ENCODE peak calls at places on chromosomes 13 and 19, in nine cellular contexts. V, C, K, I, U, R, Z, E and A are unnamed samples.

GRCh38 chr13:93794197-93794885 is 567.7 kb downstream of the GPC6 start:
- DNase-seq in V (no peak), C (no peak), K (no peak), I (no peak), U (no peak), R (peak; percentile 14), Z (no peak), E (no peak), A (no peak)

GRCh38 chr13:111861766-111862366 is 205.1 kb upstream of the SOX1 start:
- DNase-seq in V (no peak), C (no peak), K (no peak), I (no peak), U (no peak), R (no peak), Z (no peak), E (no peak), A (no peak)

GRCh38 chr19:33446156-33446917 is 72.8 kb downstream of the CEBPG start:
- DNase-seq in V (peak; percentile 18), C (no peak), K (no peak), I (no peak), U (no peak), R (no peak), Z (no peak), E (no peak), A (no peak)

GRCh38 chr19:10828981-10829821 is 6.8 kb downstream of the TMED1 start:
- DNase-seq in V (no peak), C (no peak), K (no peak), I (no peak), U (no peak), R (no peak), Z (no peak), E (no peak), A (no peak)

GRCh38 chr13:67308004-67308772 is 78.1 kb upstream of the PCDH9 start:
- DNase-seq in V (no peak), C (no peak), K (no peak), I (no peak), U (no peak), R (no peak), Z (no peak), E (no peak), A (no peak)

GRCh38 chr19:46299004-46299509 is 2.2 kb downstream of the HIF3A start:
- DNase-seq in V (peak; percentile 66), C (no peak), K (peak; percentile 70), I (peak; percentile 96), U (no peak), R (no peak), Z (peak; percentile 94), E (peak; percentile 97), A (peak; percentile 65)

GRCh38 chr13:66483712-66484111 is 746.4 kb downstream of the PCDH9 start:
- DNase-seq in V (no peak), C (no peak), K (no peak), I (no peak), U (no peak), R (no peak), Z (no peak), E (no peak), A (no peak)

GRCh38 chr19:49333426-49334288 is 1.5 kb upstream of the CD37 start:
- DNase-seq in V (no peak), C (no peak), K (no peak), I (no peak), U (peak; percentile 73), R (peak; percentile 44), Z (no peak), E (peak; percentile 42), A (no peak)

GRCh38 chr19:38229585-38230073 is 5.6 kb upstream of the DPF1 start:
- DNase-seq in V (peak; percentile 86), C (no peak), K (no peak), I (peak; percentile 89), U (peak; percentile 91), R (peak; percentile 69), Z (peak; percentile 95), E (peak; percentile 43), A (peak; percentile 87)

GRCh38 chr13:25286308-25286968 is 850 bp downstream of the MTMR6 start:
- DNase-seq in V (peak; percentile 56), C (no peak), K (no peak), I (peak; percentile 25), U (peak; percentile 38), R (no peak), Z (peak; percentile 37), E (peak; percentile 54), A (no peak)

GRCh38 chr19:3914199-3914598 is 18.7 kb upstream of the NMRK2 start:
- DNase-seq in V (no peak), C (no peak), K (no peak), I (no peak), U (no peak), R (no peak), Z (no peak), E (no peak), A (no peak)

GRCh38 chr19:22144394-22144793 is 52.4 kb downstream of the ZNF676 start:
- DNase-seq in V (peak; percentile 26), C (no peak), K (peak; percentile 1), I (no peak), U (no peak), R (no peak), Z (peak; percentile 21), E (no peak), A (peak; percentile 3)

GRCh38 chr13:24923305-24923640 is 159.3 kb downstream of the RNF17 start:
- DNase-seq in V (peak; percentile 88), C (no peak), K (no peak), I (no peak), U (peak; percentile 77), R (no peak), Z (no peak), E (peak; percentile 28), A (no peak)

GRCh38 chr13:59771272-59771671 is 392.5 kb downstream of the DIAPH3 start:
- DNase-seq in V (no peak), C (no peak), K (no peak), I (no peak), U (no peak), R (no peak), Z (peak; percentile 38), E (no peak), A (no peak)

GRCh38 chr13:98143157-98143553 is 261 bp downstream of the FARP1 start:
- DNase-seq in V (no peak), C (no peak), K (no peak), I (no peak), U (no peak), R (no peak), Z (peak; percentile 86), E (peak; percentile 54), A (no peak)

GRCh38 chr19:10888421-10888866 is 17.1 kb downstream of the CARM1 start:
- DNase-seq in V (no peak), C (no peak), K (no peak), I (no peak), U (peak; percentile 54), R (no peak), Z (peak; percentile 14), E (no peak), A (peak; percentile 78)

GRCh38 chr13:91017031-91017668 is 330.3 kb upstream of the MIR17HG start:
- DNase-seq in V (peak; percentile 27), C (no peak), K (peak; percentile 0), I (peak; percentile 0), U (peak; percentile 64), R (peak; percentile 7), Z (peak; percentile 50), E (peak; percentile 28), A (peak; percentile 34)

GRCh38 chr19:10226021-10226375 is 5.1 kb downstream of the S1PR2 start:
- DNase-seq in V (no peak), C (no peak), K (no peak), I (no peak), U (no peak), R (no peak), Z (no peak), E (peak; percentile 18), A (no peak)

GRCh38 chr13:32657309-32657708 is 71.1 kb downstream of the PDS5B start:
- DNase-seq in V (peak; percentile 7), C (no peak), K (no peak), I (no peak), U (no peak), R (no peak), Z (no peak), E (no peak), A (no peak)

GRCh38 chr13:47459512-47459911 is 541.6 kb downstream of the SUCLA2 start:
- DNase-seq in V (peak; percentile 17), C (no peak), K (no peak), I (no peak), U (no peak), R (no peak), Z (peak; percentile 4), E (no peak), A (no peak)

GRCh38 chr19:14632286-14632685 is 42.4 kb downstream of the ADGRE3 start:
- DNase-seq in V (no peak), C (no peak), K (peak; percentile 9), I (no peak), U (peak; percentile 35), R (no peak), Z (no peak), E (peak; percentile 6), A (no peak)

GRCh38 chr19:11435057-11435832 is at the start of the genes ODAD3 and PRKCSH:
- DNase-seq in V (peak; percentile 99), C (peak; percentile 94), K (peak; percentile 99), I (peak; percentile 100), U (peak; percentile 98), R (peak; percentile 97), Z (peak; percentile 100), E (peak; percentile 99), A (peak; percentile 99)

GRCh38 chr19:10193666-10194499 is 870 bp downstream of the DNMT1 start:
- DNase-seq in V (peak; percentile 67), C (no peak), K (no peak), I (no peak), U (peak; percentile 43), R (no peak), Z (no peak), E (no peak), A (no peak)

GRCh38 chr19:56671613-56671994 is at the start of gene ZNF835:
- DNase-seq in V (peak; percentile 2), C (peak; percentile 38), K (no peak), I (peak; percentile 92), U (no peak), R (peak; percentile 80), Z (peak; percentile 57), E (peak; percentile 89), A (peak; percentile 97)

GRCh38 chr19:5782322-5782721 is 2.2 kb downstream of the PRR22 start:
- DNase-seq in V (no peak), C (no peak), K (no peak), I (no peak), U (no peak), R (no peak), Z (no peak), E (no peak), A (no peak)

GRCh38 chr19:8101311-8101710 is 48.1 kb downstream of the FBN3 start:
- DNase-seq in V (no peak), C (no peak), K (no peak), I (no peak), U (no peak), R (no peak), Z (no peak), E (no peak), A (no peak)

GRCh38 chr19:3108775-3109174 is 14.6 kb downstream of the GNA11 start:
- DNase-seq in V (peak; percentile 39), C (peak; percentile 35), K (no peak), I (no peak), U (peak; percentile 85), R (peak; percentile 65), Z (peak; percentile 75), E (peak; percentile 84), A (peak; percentile 56)

GRCh38 chr13:22106058-22106457 is 435.2 kb downstream of the FGF9 start:
- DNase-seq in V (no peak), C (no peak), K (no peak), I (no peak), U (no peak), R (no peak), Z (no peak), E (no peak), A (no peak)

GRCh38 chr13:69553976-69554375 is 553.6 kb upstream of the ATXN8OS start:
- DNase-seq in V (no peak), C (no peak), K (no peak), I (no peak), U (no peak), R (no peak), Z (no peak), E (no peak), A (no peak)

GRCh38 chr13:65914707-65915106 is 1315.4 kb downstream of the PCDH9 start:
- DNase-seq in V (peak; percentile 73), C (no peak), K (no peak), I (no peak), U (no peak), R (no peak), Z (no peak), E (no peak), A (no peak)

GRCh38 chr13:90008707-90009149 is 1338.8 kb upstream of the MIR17HG start:
- DNase-seq in V (no peak), C (no peak), K (no peak), I (no peak), U (no peak), R (no peak), Z (no peak), E (no peak), A (no peak)